ENCODE peak calls at places on chromosomes 2 and 18, in four cellular contexts. One of them, this sample, is unnamed.

GRCh38 chr2:203579131-203579643 is 44.1 kb upstream of the RAPH1 start:
- DNase-seq in upper lobe of left lung: no peak
- DNase-seq in fibroblast of lung: peak; percentile 60
- DNase-seq in tibial nerve: no peak
- DNase-seq in this sample: no peak

GRCh38 chr2:161943012-161943411 is 131.0 kb downstream of the DPP4 start:
- DNase-seq in upper lobe of left lung: no peak
- DNase-seq in fibroblast of lung: peak; percentile 15
- DNase-seq in tibial nerve: no peak
- DNase-seq in this sample: no peak

GRCh38 chr18:4908239-4908638 is 288.8 kb downstream of the AKAIN1 start:
- DNase-seq in upper lobe of left lung: no peak
- DNase-seq in fibroblast of lung: no peak
- DNase-seq in tibial nerve: no peak
- DNase-seq in this sample: no peak

GRCh38 chr2:189552334-189552990 is 28.1 kb downstream of the SLC40A1 start:
- DNase-seq in upper lobe of left lung: no peak
- DNase-seq in fibroblast of lung: peak; percentile 46
- DNase-seq in tibial nerve: no peak
- DNase-seq in this sample: no peak

GRCh38 chr2:13682878-13683277 is 949.6 kb upstream of the LRATD1 start:
- DNase-seq in upper lobe of left lung: no peak
- DNase-seq in fibroblast of lung: peak; percentile 84
- DNase-seq in tibial nerve: no peak
- DNase-seq in this sample: no peak

GRCh38 chr2:204292439-204292838 is 252.8 kb upstream of the PARD3B start:
- DNase-seq in upper lobe of left lung: no peak
- DNase-seq in fibroblast of lung: no peak
- DNase-seq in tibial nerve: no peak
- DNase-seq in this sample: no peak

GRCh38 chr2:138818479-138818878 is 38.3 kb upstream of the NXPH2 start:
- DNase-seq in upper lobe of left lung: no peak
- DNase-seq in fibroblast of lung: no peak
- DNase-seq in tibial nerve: no peak
- DNase-seq in this sample: no peak

GRCh38 chr18:76660571-76661192 is 161.7 kb upstream of the ZNF236 start:
- DNase-seq in upper lobe of left lung: peak; percentile 54
- DNase-seq in fibroblast of lung: no peak
- DNase-seq in tibial nerve: no peak
- DNase-seq in this sample: no peak

GRCh38 chr2:234038076-234038802 is 12.3 kb upstream of the SPP2 start:
- DNase-seq in upper lobe of left lung: no peak
- DNase-seq in fibroblast of lung: peak; percentile 85
- DNase-seq in tibial nerve: no peak
- DNase-seq in this sample: no peak

GRCh38 chr2:157989227-157989626 is 112.4 kb upstream of the UPP2 start:
- DNase-seq in upper lobe of left lung: no peak
- DNase-seq in fibroblast of lung: no peak
- DNase-seq in tibial nerve: no peak
- DNase-seq in this sample: no peak

GRCh38 chr2:200525066-200525465 is 941 bp upstream of the SGO2 start:
- DNase-seq in upper lobe of left lung: no peak
- DNase-seq in fibroblast of lung: no peak
- DNase-seq in tibial nerve: no peak
- DNase-seq in this sample: no peak
- H3K4me3 ChIP-seq in upper lobe of left lung: peak overlapping the region; percentile 71
- H3K4me3 ChIP-seq in fibroblast of lung: peak overlapping the region; percentile 81
- H3K4me3 ChIP-seq in tibial nerve: peak overlapping the region; percentile 65
- H3K4me3 ChIP-seq in this sample: no peak overlapping the region

DNA sequence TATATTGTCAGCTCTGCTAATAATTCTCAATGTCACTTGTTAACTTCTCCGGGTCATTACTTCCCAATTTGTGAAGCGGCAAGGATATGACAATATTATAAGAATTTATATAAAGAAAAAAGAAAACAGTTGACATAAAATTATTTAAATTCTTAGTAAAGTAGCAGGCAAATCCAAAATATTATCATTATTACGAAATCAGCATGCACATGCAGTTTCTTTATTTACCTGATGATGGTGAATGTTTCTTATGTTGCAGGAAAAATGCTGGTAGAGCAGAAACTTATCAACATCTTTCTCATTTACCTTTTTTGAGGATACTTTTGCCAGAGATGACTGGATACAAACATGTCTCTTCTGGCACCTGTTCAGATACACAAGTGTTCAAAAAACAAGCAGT is 38.1 kb downstream of the SRBD1 start:
- DNase-seq in upper lobe of left lung: no peak
- DNase-seq in fibroblast of lung: no peak
- DNase-seq in tibial nerve: no peak
- DNase-seq in this sample: no peak
- H3K4me1 ChIP-seq in upper lobe of left lung: peaks cover 10% of the 10 kb centered on the region
- H3K4me1 ChIP-seq in fibroblast of lung: peaks cover 4% of the 10 kb centered on the region
- H3K4me1 ChIP-seq in tibial nerve: no peaks in the 10 kb centered on the region
- H3K4me1 ChIP-seq in this sample: no peaks in the 10 kb centered on the region

GRCh38 chr2:3657881-3658280 is at the start of gene ALLC:
- DNase-seq in upper lobe of left lung: no peak
- DNase-seq in fibroblast of lung: no peak
- DNase-seq in tibial nerve: no peak
- DNase-seq in this sample: no peak
- H3K4me3 ChIP-seq in upper lobe of left lung: no peak within 1 kb of the TSS
- H3K4me3 ChIP-seq in fibroblast of lung: no peak within 1 kb of the TSS
- H3K4me3 ChIP-seq in tibial nerve: no peak within 1 kb of the TSS
- H3K4me3 ChIP-seq in this sample: no peak within 1 kb of the TSS

GRCh38 chr2:102101097-102101843 is 41.3 kb upstream of the IL1R1 start:
- DNase-seq in upper lobe of left lung: no peak
- DNase-seq in fibroblast of lung: no peak
- DNase-seq in tibial nerve: no peak
- DNase-seq in this sample: no peak

GRCh38 chr2:102100371-102101096 is 42.0 kb upstream of the IL1R1 start:
- DNase-seq in upper lobe of left lung: no peak
- DNase-seq in fibroblast of lung: peak; percentile 48
- DNase-seq in tibial nerve: no peak
- DNase-seq in this sample: no peak

GRCh38 chr2:102098756-102099155 is 43.8 kb upstream of the IL1R1 start:
- DNase-seq in upper lobe of left lung: no peak
- DNase-seq in fibroblast of lung: no peak
- DNase-seq in tibial nerve: no peak
- DNase-seq in this sample: no peak

GRCh38 chr2:102101844-102102635 is 40.5 kb upstream of the IL1R1 start:
- DNase-seq in upper lobe of left lung: no peak
- DNase-seq in fibroblast of lung: no peak
- DNase-seq in tibial nerve: no peak
- DNase-seq in this sample: no peak

DNA sequence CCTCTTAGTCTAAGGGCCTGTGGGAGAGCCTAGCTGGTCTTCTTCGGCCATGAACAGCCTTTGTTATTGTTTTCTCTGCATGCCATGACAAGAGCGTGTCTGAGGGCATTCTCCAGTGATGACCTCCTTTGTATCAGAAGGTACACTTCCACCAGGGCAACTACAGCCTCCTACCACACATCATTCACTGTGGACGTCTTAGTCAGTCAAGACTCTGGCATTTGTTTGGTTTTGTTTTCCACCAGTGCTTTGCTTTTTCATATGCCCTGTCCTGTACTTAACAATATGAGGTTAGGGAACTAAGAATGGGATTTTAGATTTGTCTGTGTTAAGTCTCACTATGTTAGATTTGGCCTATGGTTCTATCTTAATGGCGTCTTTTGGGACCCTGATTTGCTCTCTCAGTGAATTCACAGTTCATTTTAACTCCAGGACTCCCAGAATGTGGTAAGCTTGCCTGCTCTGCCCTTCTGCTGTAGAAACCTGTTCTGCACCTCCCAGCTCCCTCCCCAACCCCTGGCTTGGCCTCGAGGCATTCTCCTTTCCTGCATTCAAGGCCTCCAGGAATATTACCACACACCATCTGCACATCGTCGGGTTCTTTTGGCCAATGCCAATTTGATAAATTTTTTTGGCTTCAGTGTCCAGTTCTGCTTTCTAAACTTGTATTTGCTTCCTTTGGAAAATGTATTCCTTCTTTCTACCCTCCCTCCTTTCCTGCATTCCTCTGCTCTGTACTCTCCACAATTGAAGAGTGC is 42.8 kb upstream of the IL1R1 start:
- DNase-seq in upper lobe of left lung: no peak
- DNase-seq in fibroblast of lung: peak; percentile 48
- DNase-seq in tibial nerve: no peak
- DNase-seq in this sample: no peak
- H3K4me1 ChIP-seq in upper lobe of left lung: peaks cover 37% of the 10 kb centered on the region
- H3K4me1 ChIP-seq in fibroblast of lung: peaks cover 11% of the 10 kb centered on the region
- H3K4me1 ChIP-seq in tibial nerve: no peaks in the 10 kb centered on the region
- H3K4me1 ChIP-seq in this sample: no peaks in the 10 kb centered on the region

GRCh38 chr2:224837066-224837465 is 120.9 kb upstream of the CCDC195 start:
- DNase-seq in upper lobe of left lung: no peak
- DNase-seq in fibroblast of lung: no peak
- DNase-seq in tibial nerve: no peak
- DNase-seq in this sample: no peak

GRCh38 chr2:224838335-224838734 is 122.2 kb upstream of the CCDC195 start:
- DNase-seq in upper lobe of left lung: no peak
- DNase-seq in fibroblast of lung: peak; percentile 91
- DNase-seq in tibial nerve: no peak
- DNase-seq in this sample: no peak

GRCh38 chr2:224843141-224843540 is 127.0 kb upstream of the CCDC195 start:
- DNase-seq in upper lobe of left lung: no peak
- DNase-seq in fibroblast of lung: peak; percentile 29
- DNase-seq in tibial nerve: no peak
- DNase-seq in this sample: no peak

GRCh38 chr2:224837558-224837957 is 121.4 kb upstream of the CCDC195 start:
- DNase-seq in upper lobe of left lung: no peak
- DNase-seq in fibroblast of lung: peak; percentile 88
- DNase-seq in tibial nerve: no peak
- DNase-seq in this sample: no peak

DNA sequence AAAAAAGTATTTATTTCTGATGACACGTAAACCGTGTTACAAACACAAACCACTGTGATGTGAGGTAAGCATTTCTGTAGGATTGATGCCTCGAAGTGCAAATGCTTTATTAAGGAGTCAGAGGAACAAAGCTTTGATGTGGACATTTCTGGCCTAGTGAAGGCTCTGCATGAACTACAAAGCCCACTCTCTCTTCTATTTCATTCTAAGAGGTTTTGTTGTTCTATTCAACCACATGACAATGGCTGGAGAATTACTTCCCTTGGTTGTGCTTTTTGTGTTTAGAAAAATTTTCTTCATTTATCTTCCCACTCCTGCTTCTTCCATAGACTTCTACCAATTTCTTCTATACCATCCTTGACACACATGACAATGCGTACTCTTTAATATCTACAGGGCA is 125.7 kb upstream of the CCDC195 start:
- DNase-seq in upper lobe of left lung: no peak
- DNase-seq in fibroblast of lung: no peak
- DNase-seq in tibial nerve: no peak
- DNase-seq in this sample: no peak
- H3K4me3 ChIP-seq in upper lobe of left lung: no peak overlapping the region
- H3K4me3 ChIP-seq in fibroblast of lung: no peak overlapping the region
- H3K4me3 ChIP-seq in tibial nerve: no peak overlapping the region
- H3K4me3 ChIP-seq in this sample: no peak overlapping the region

GRCh38 chr2:28344756-28345291 is 47.8 kb upstream of the FOSL2 start:
- DNase-seq in upper lobe of left lung: no peak
- DNase-seq in fibroblast of lung: no peak
- DNase-seq in tibial nerve: no peak
- DNase-seq in this sample: no peak

GRCh38 chr2:28342081-28342967 is 50.3 kb upstream of the FOSL2 start:
- DNase-seq in upper lobe of left lung: no peak
- DNase-seq in fibroblast of lung: peak; percentile 93
- DNase-seq in tibial nerve: peak; percentile 46
- DNase-seq in this sample: no peak

GRCh38 chr2:28341208-28341891 is 51.3 kb upstream of the FOSL2 start:
- DNase-seq in upper lobe of left lung: no peak
- DNase-seq in fibroblast of lung: no peak
- DNase-seq in tibial nerve: no peak
- DNase-seq in this sample: no peak

GRCh38 chr2:28343971-28344715 is 48.5 kb upstream of the FOSL2 start:
- DNase-seq in upper lobe of left lung: no peak
- DNase-seq in fibroblast of lung: no peak
- DNase-seq in tibial nerve: no peak
- DNase-seq in this sample: no peak

DNA sequence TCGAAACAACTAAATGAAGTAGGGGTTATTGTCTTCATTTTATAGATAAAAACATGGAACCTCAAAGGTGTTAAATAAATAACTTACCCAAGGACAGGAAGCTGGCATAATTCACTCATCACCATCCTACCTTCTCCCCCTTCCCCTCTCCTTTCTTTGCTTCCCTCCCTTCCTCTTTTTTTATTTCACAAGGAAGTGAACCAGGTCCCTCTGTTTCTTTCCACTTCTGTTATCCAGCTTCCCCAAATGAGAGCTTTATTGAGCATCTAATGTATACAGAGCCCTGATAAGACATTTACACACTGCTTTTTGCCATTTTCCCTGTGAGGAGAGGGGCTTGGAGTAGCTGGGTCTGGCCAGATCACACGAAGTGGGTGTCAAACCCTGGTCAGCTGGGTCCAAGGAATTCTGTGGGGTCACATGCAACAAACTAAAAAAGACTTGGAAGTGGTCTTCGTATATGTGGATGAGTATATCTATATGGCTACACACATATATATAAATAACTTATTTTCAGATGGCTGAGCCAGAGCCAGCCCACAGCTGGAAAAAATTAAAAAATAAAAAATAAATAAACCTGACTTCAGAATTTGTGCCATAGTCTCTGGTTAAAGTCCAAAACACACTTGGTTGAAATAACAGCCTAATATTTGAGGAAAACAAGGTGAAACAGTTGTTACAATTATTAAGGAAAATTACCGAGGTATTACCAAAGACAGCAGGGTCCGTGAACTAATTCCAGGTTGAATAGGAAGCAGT is 49.3 kb upstream of the FOSL2 start:
- DNase-seq in upper lobe of left lung: no peak
- DNase-seq in fibroblast of lung: no peak
- DNase-seq in tibial nerve: no peak
- DNase-seq in this sample: no peak
- H3K4me1 ChIP-seq in upper lobe of left lung: peaks cover 4% of the 10 kb centered on the region
- H3K4me1 ChIP-seq in fibroblast of lung: peaks cover 17% of the 10 kb centered on the region
- H3K4me1 ChIP-seq in tibial nerve: peaks cover 4% of the 10 kb centered on the region
- H3K4me1 ChIP-seq in this sample: no peaks in the 10 kb centered on the region

GRCh38 chr2:226794751-226795171 is 4.9 kb downstream of the IRS1 start:
- DNase-seq in upper lobe of left lung: no peak
- DNase-seq in fibroblast of lung: peak; percentile 90
- DNase-seq in tibial nerve: no peak
- DNase-seq in this sample: no peak
- H3K4me3 ChIP-seq in upper lobe of left lung: peak overlapping the region; percentile 82
- H3K4me3 ChIP-seq in fibroblast of lung: peak overlapping the region; percentile 91
- H3K4me3 ChIP-seq in tibial nerve: peak overlapping the region; percentile 33
- H3K4me3 ChIP-seq in this sample: no peak overlapping the region

GRCh38 chr2:31674446-31674845 is 93.7 kb upstream of the SRD5A2 start:
- DNase-seq in upper lobe of left lung: no peak
- DNase-seq in fibroblast of lung: no peak
- DNase-seq in tibial nerve: no peak
- DNase-seq in this sample: no peak
- H3K4me1 ChIP-seq in upper lobe of left lung: no peaks in the 10 kb centered on the region
- H3K4me1 ChIP-seq in fibroblast of lung: no peaks in the 10 kb centered on the region
- H3K4me1 ChIP-seq in tibial nerve: no peaks in the 10 kb centered on the region
- H3K4me1 ChIP-seq in this sample: no peaks in the 10 kb centered on the region

GRCh38 chr2:6392354-6392753 is 473.4 kb downstream of the CMPK2 start:
- DNase-seq in upper lobe of left lung: no peak
- DNase-seq in fibroblast of lung: no peak
- DNase-seq in tibial nerve: no peak
- DNase-seq in this sample: no peak
- H3K4me3 ChIP-seq in upper lobe of left lung: no peak overlapping the region
- H3K4me3 ChIP-seq in fibroblast of lung: no peak overlapping the region
- H3K4me3 ChIP-seq in tibial nerve: no peak overlapping the region
- H3K4me3 ChIP-seq in this sample: no peak overlapping the region